ENCODE peak calls at places on chromosome 1, in ten cellular contexts. A is GM23338, P is spleen, W is MM.1S, U is transverse colon, Y is thoracic aorta, R is neural progenitor cell, J is adrenal gland, K is heart left ventricle, O is A673. E is an unnamed sample.
A peak's percentile ranks its signal among the peaks of the same experiment; 100 is the strongest.

GRCh38 chr1:158285756-158286241 is 3.9 kb upstream of the CD1C start:
- DNase-seq in P (peak; percentile 85), K (peak; percentile 40), W (no peak), O (no peak), R (no peak), U (peak; percentile 35), J (peak; percentile 53), A (no peak), Y (peak; percentile 25), E (no peak)

GRCh38 chr1:90924982-90925381 is 96.9 kb downstream of the ZNF644 start:
- DNase-seq in Y (no peak), J (no peak), W (no peak), K (no peak), U (no peak), R (peak; percentile 86), O (no peak), P (no peak), A (peak; percentile 89), E (peak; percentile 3)

GRCh38 chr1:77857557-77857956 is 30.9 kb upstream of the NEXN start:
- DNase-seq in O (no peak), U (no peak), R (no peak), W (no peak), J (no peak), Y (no peak), K (no peak), A (no peak), P (no peak), E (no peak)

GRCh38 chr1:51058863-51059262 is 43.2 kb upstream of the C1orf185 start:
- DNase-seq in W (no peak), O (peak; percentile 37), P (no peak), R (peak; percentile 44), U (peak; percentile 13), Y (no peak), K (no peak), A (peak; percentile 27), J (no peak), E (peak; percentile 41)

GRCh38 chr1:228166170-228166936 is 749 bp downstream of the IBA57 start:
- DNase-seq in O (peak; percentile 35), R (peak; percentile 82), J (peak; percentile 88), W (peak; percentile 82), A (peak; percentile 76), Y (peak; percentile 52), P (peak; percentile 91), K (peak; percentile 90), U (peak; percentile 79), E (peak; percentile 57)

GRCh38 chr1:97834903-97835302 is 85.9 kb downstream of the DPYD start:
- DNase-seq in K (no peak), P (no peak), W (no peak), J (no peak), R (no peak), O (no peak), A (no peak), U (no peak), Y (no peak), E (no peak)

GRCh38 chr1:179178965-179179364 is 50.5 kb downstream of the ABL2 start:
- DNase-seq in U (no peak), J (no peak), P (no peak), W (no peak), R (no peak), A (no peak), O (peak; percentile 67), K (no peak), Y (no peak), E (peak; percentile 66)

GRCh38 chr1:960371-961131 is at the start of gene KLHL17:
- DNase-seq in P (peak; percentile 95), J (peak; percentile 77), A (peak; percentile 89), O (peak; percentile 91), R (peak; percentile 87), Y (no peak), K (peak; percentile 81), U (peak; percentile 83), W (peak; percentile 76), E (peak; percentile 78)

GRCh38 chr1:241551759-241552638 is 19.8 kb downstream of the KMO start:
- DNase-seq in Y (peak; percentile 4), U (peak; percentile 34), O (no peak), J (peak; percentile 40), W (no peak), R (no peak), P (peak; percentile 88), K (peak; percentile 50), A (no peak), E (no peak)

GRCh38 chr1:213131851-213132655 is 81.0 kb downstream of the RPS6KC1 start:
- DNase-seq in W (no peak), O (no peak), P (no peak), A (no peak), Y (no peak), J (no peak), U (no peak), R (no peak), K (no peak), E (no peak)

GRCh38 chr1:82269466-82269865 is 468.7 kb downstream of the ADGRL2 start:
- DNase-seq in O (no peak), R (no peak), K (no peak), J (no peak), Y (no peak), U (no peak), W (no peak), P (no peak), A (no peak), E (peak; percentile 42)

GRCh38 chr1:110203021-110203661 is 7.0 kb upstream of the KCNC4 start:
- DNase-seq in K (no peak), A (peak; percentile 78), J (peak; percentile 82), Y (no peak), O (peak; percentile 79), P (no peak), R (peak; percentile 67), W (peak; percentile 24), U (peak; percentile 74), E (peak; percentile 80)

GRCh38 chr1:10941891-10942541 is 70.4 kb upstream of the TARDBP start:
- DNase-seq in K (no peak), J (peak; percentile 68), W (peak; percentile 20), A (peak; percentile 83), R (peak; percentile 80), U (peak; percentile 70), Y (no peak), P (no peak), O (peak; percentile 85), E (peak; percentile 43)

GRCh38 chr1:10943991-10944730 is 68.3 kb upstream of the TARDBP start:
- DNase-seq in O (peak; percentile 49), J (no peak), U (peak; percentile 75), Y (no peak), K (no peak), P (no peak), R (no peak), A (no peak), W (no peak), E (no peak)

GRCh38 chr1:10940838-10941237 is 71.6 kb upstream of the TARDBP start:
- DNase-seq in Y (no peak), K (no peak), A (no peak), U (no peak), O (no peak), J (no peak), W (no peak), P (no peak), R (no peak), E (no peak)

GRCh38 chr1:10942542-10942912 is 69.9 kb upstream of the TARDBP start:
- DNase-seq in J (no peak), A (no peak), O (no peak), U (no peak), W (no peak), R (no peak), Y (no peak), P (no peak), K (no peak), E (no peak)

DNA sequence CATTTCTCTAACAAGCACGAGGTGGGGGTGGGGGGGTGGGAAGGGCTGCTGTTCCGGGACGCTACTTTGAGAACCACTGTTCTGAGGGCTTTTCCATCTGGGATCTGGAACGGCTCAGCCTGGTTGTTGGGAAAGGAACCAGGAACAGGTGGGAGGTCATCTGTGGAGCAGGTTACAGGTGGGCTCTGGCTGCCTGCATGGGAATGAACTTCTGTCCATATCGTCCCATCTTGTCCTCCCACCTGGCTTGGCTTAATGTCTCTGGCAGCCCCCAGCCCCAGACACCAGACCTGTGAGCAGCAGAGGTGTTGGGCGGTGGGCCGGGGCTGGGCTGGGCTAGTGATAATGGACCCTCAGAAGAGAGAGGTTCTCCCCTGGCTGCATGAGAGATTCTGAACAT is 69.4 kb upstream of the TARDBP start:
- DNase-seq in Y (no peak), P (no peak), J (no peak), O (no peak), A (no peak), W (no peak), R (no peak), K (no peak), U (no peak), E (no peak)
- H3K4me1 ChIP-seq in Y (no peaks in the 10 kb centered on the region), P (peaks cover 14% of the 10 kb centered on the region), J (peaks cover 15% of the 10 kb centered on the region), O (peaks cover 54% of the 10 kb centered on the region), A (peaks cover 5% of the 10 kb centered on the region), W (peaks cover 29% of the 10 kb centered on the region), R (peaks cover 13% of the 10 kb centered on the region), K (peaks cover 6% of the 10 kb centered on the region), U (peaks cover 28% of the 10 kb centered on the region), E (no peaks in the 10 kb centered on the region)

DNA sequence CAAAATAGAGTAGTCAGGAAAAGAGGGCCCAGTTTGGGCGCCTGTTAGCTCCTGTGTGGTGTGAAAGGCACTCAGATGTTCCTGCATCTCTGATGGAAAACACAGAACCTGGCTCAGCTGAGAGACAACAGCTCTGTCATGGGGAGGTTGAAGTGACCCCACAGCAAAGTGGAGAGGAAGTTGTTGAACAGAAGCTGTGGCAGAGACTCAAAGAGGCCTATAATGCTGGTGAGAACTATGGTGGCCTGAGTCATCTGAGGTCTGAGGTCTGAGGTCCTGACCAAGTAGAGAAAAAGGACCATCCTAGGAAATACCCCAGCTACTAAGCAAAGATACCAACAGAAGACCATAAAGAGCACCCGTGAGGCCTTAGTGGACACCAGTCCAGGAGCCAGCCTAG is 45.6 kb upstream of the JAK1 start:
- DNase-seq in A (no peak), P (no peak), Y (no peak), R (no peak), J (no peak), K (no peak), W (no peak), O (no peak), U (no peak), E (no peak)
- H3K27ac ChIP-seq in A (no peak overlapping the region), P (no peak overlapping the region), Y (no peak overlapping the region), R (no peak overlapping the region), J (no peak overlapping the region), K (no peak overlapping the region), W (no peak overlapping the region), O (peak overlapping the region; percentile 28), U (no peak overlapping the region), E (no peak overlapping the region)

GRCh38 chr1:156705918-156706646 is 699 bp upstream of the CRABP2 start:
- DNase-seq in O (peak; percentile 77), R (peak; percentile 94), A (peak; percentile 96), U (peak; percentile 66), W (peak; percentile 39), J (peak; percentile 70), Y (peak; percentile 28), K (peak; percentile 59), P (peak; percentile 82), E (peak; percentile 85)
- H3K4me1 ChIP-seq in O (peaks cover 34% of the 10 kb centered on the region), R (peaks cover 69% of the 10 kb centered on the region), A (peaks cover 62% of the 10 kb centered on the region), U (peaks cover 41% of the 10 kb centered on the region), W (peaks cover 16% of the 10 kb centered on the region), J (peaks cover 31% of the 10 kb centered on the region), Y (peaks cover 28% of the 10 kb centered on the region), K (peaks cover 25% of the 10 kb centered on the region), P (peaks cover 24% of the 10 kb centered on the region), E (peaks cover 54% of the 10 kb centered on the region)

DNA sequence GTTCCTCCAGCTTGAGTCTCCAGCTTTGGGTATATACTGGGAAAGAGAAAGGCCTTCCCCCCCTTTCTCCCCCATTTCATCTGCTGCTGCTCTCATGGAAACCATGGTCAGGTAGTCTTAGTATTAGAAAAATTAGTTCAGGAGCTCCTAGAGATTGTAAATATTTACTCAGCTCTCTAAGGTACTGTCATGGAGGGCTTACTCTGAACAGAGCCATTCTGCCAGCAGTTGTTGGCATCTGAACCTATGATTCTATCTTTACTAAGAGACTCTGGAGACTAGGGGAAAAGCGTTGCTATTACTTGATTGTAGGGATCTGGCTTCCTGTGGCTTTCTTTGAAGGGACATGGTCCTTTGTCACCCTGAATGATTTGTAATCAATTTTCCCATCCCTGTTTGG is 6.1 kb downstream of the INTS3 start:
- DNase-seq in J (no peak), R (no peak), A (no peak), U (no peak), K (no peak), O (no peak), Y (no peak), W (no peak), P (no peak), E (no peak)
- H3K27ac ChIP-seq in J (peak overlapping the region; percentile 83), R (peak overlapping the region; percentile 79), A (peak overlapping the region; percentile 76), U (no peak overlapping the region), K (no peak overlapping the region), O (no peak overlapping the region), Y (peak overlapping the region; percentile 49), W (no peak overlapping the region), P (peak overlapping the region; percentile 69), E (no peak overlapping the region)